ENCODE peak calls at places on chromosomes 11 and 22, in eight cellular contexts. J is Right ventricle myocardium superior; Z is NCI-H1048; K is suprapubic skin; H is stimulated activated CD8-positive, alpha-beta memory T cell treated with anti-CD3 and anti-CD28 coated beads, Interleukin-7, amount 100 ng/mL, for 4 hours; X is NCI-H1417; R is A172; M is activated naive CD4-positive, alpha-beta T cell treated with anti-CD3 and anti-CD28 coated beads, Interleukin-2, amount 10 ng/mL, durations not matched to agents 7 days and 5 days. V is an unnamed sample.

GRCh38 chr11:78654071-78654470 is 79.4 kb upstream of the NARS2 start:
- DNase-seq in J (no peak), Z (no peak), K (no peak), H (no peak), X (no peak), R (no peak), M (no peak), V (no peak)

GRCh38 chr11:68643576-68643975 is 40.8 kb upstream of the GAL start:
- DNase-seq in J (peak), Z (no peak), K (no peak), H (no peak), X (no peak), R (no peak), M (no peak), V (no peak)

GRCh38 chr11:82462588-82462987 is 271.1 kb downstream of the FAM181B start:
- DNase-seq in J (no peak), Z (no peak), K (no peak), H (no peak), X (no peak), R (no peak), M (no peak), V (no peak)

GRCh38 chr11:32056445-32056844 is 34.4 kb upstream of the RCN1 start:
- DNase-seq in J (no peak), Z (no peak), K (no peak), H (no peak), X (no peak), R (peak), M (no peak), V (no peak)

GRCh38 chr22:49170053-49170452 is 657.6 kb downstream of the BRD1 start:
- DNase-seq in J (no peak), Z (no peak), K (no peak), H (no peak), X (no peak), R (no peak), M (no peak), V (no peak)

GRCh38 chr11:69667619-69668604 is 7.2 kb downstream of the LTO1 start:
- DNase-seq in J (peak), Z (no peak), K (no peak), H (no peak), X (no peak), R (no peak), M (no peak), V (no peak)

GRCh38 chr22:29973269-29973668 is 90.3 kb downstream of the MTMR3 start:
- DNase-seq in J (no peak), Z (no peak), K (no peak), H (no peak), X (no peak), R (no peak), M (no peak), V (no peak)

GRCh38 chr11:55648027-55648426 is at the start of gene OR4S2:
- DNase-seq in J (no peak), Z (no peak), K (no peak), H (no peak), X (no peak), R (no peak), M (no peak), V (no peak)

GRCh38 chr11:64960719-64961118 is 11.2 kb downstream of the MAJIN start:
- DNase-seq in J (no peak), Z (no peak), K (no peak), H (no peak), X (no peak), R (no peak), M (no peak), V (no peak)

GRCh38 chr11:1927151-1928037 is 7.9 kb downstream of the TNNT3 start:
- DNase-seq in J (peak), Z (no peak), K (peak), H (no peak), X (no peak), R (no peak), M (no peak), V (no peak)

GRCh38 chr11:69671734-69672465 is 3.3 kb downstream of the LTO1 start:
- DNase-seq in J (no peak), Z (no peak), K (no peak), H (no peak), X (no peak), R (no peak), M (no peak), V (no peak)

GRCh38 chr11:77705195-77705876 is 67.7 kb upstream of the CLNS1A start:
- DNase-seq in J (no peak), Z (no peak), K (no peak), H (no peak), X (no peak), R (peak), M (no peak), V (peak)

GRCh38 chr11:38300570-38300969 is 1702.5 kb upstream of the RAG2 start:
- DNase-seq in J (no peak), Z (no peak), K (no peak), H (no peak), X (no peak), R (no peak), M (no peak), V (no peak)

GRCh38 chr22:30922151-30922611 is 46.4 kb downstream of the MORC2 start:
- DNase-seq in J (peak), Z (no peak), K (no peak), H (peak), X (no peak), R (no peak), M (peak), V (no peak)

GRCh38 chr22:46012182-46012880 is 35.4 kb upstream of the WNT7B start:
- DNase-seq in J (peak), Z (no peak), K (peak), H (no peak), X (no peak), R (no peak), M (no peak), V (no peak)

GRCh38 chr11:118628031-118628430 is 20.6 kb downstream of the PHLDB1 start:
- DNase-seq in J (peak), Z (no peak), K (no peak), H (no peak), X (no peak), R (no peak), M (no peak), V (no peak)

GRCh38 chr11:2186669-2187266 is 15.2 kb upstream of the TH start:
- DNase-seq in J (no peak), Z (peak), K (no peak), H (peak), X (no peak), R (peak), M (peak), V (no peak)

V was measured in RCC 7860.